ENCODE peak calls at places on chromosome 12, in eight cellular contexts. One of them, this sample, is unnamed.

GRCh38 chr12:91100901-91101300 is 10.4 kb downstream of the LUM start:
- DNase-seq in GM23248: peak; percentile 48
- DNase-seq in heart right ventricle: no peak
- DNase-seq in adrenal gland: no peak
- DNase-seq in CD4-positive, alpha-beta T cell: no peak
- DNase-seq in stomach: no peak
- DNase-seq in SK-N-SH: no peak
- DNase-seq in CD8-positive, alpha-beta memory T cell: no peak
- DNase-seq in this sample: no peak

GRCh38 chr12:51941011-51941561 is 10.4 kb upstream of the ACVR1B start:
- DNase-seq in GM23248: peak; percentile 54
- DNase-seq in heart right ventricle: peak; percentile 30
- DNase-seq in adrenal gland: no peak
- DNase-seq in CD4-positive, alpha-beta T cell: no peak
- DNase-seq in stomach: peak; percentile 7
- DNase-seq in SK-N-SH: peak; percentile 77
- DNase-seq in CD8-positive, alpha-beta memory T cell: no peak
- DNase-seq in this sample: no peak

GRCh38 chr12:45785315-45785714 is 55.8 kb downstream of the ARID2 start:
- DNase-seq in GM23248: no peak
- DNase-seq in heart right ventricle: no peak
- DNase-seq in adrenal gland: no peak
- DNase-seq in CD4-positive, alpha-beta T cell: no peak
- DNase-seq in stomach: no peak
- DNase-seq in SK-N-SH: no peak
- DNase-seq in CD8-positive, alpha-beta memory T cell: no peak
- DNase-seq in this sample: no peak

GRCh38 chr12:76264617-76265016 is 83.6 kb downstream of the BBS10 start:
- DNase-seq in GM23248: peak; percentile 37
- DNase-seq in heart right ventricle: no peak
- DNase-seq in adrenal gland: no peak
- DNase-seq in CD4-positive, alpha-beta T cell: no peak
- DNase-seq in stomach: no peak
- DNase-seq in SK-N-SH: no peak
- DNase-seq in CD8-positive, alpha-beta memory T cell: no peak
- DNase-seq in this sample: peak; percentile 14

GRCh38 chr12:66129934-66130266 is 650 bp downstream of the LLPH start:
- DNase-seq in GM23248: peak; percentile 53
- DNase-seq in heart right ventricle: no peak
- DNase-seq in adrenal gland: no peak
- DNase-seq in CD4-positive, alpha-beta T cell: no peak
- DNase-seq in stomach: no peak
- DNase-seq in SK-N-SH: peak; percentile 20
- DNase-seq in CD8-positive, alpha-beta memory T cell: no peak
- DNase-seq in this sample: no peak

GRCh38 chr12:76863005-76863670 is 15.7 kb downstream of the CSRP2 start:
- DNase-seq in GM23248: peak; percentile 87
- DNase-seq in heart right ventricle: no peak
- DNase-seq in adrenal gland: no peak
- DNase-seq in CD4-positive, alpha-beta T cell: no peak
- DNase-seq in stomach: no peak
- DNase-seq in SK-N-SH: no peak
- DNase-seq in CD8-positive, alpha-beta memory T cell: no peak
- DNase-seq in this sample: no peak

GRCh38 chr12:42564540-42564939 is 25.0 kb downstream of the PRICKLE1 start:
- DNase-seq in GM23248: peak; percentile 45
- DNase-seq in heart right ventricle: no peak
- DNase-seq in adrenal gland: no peak
- DNase-seq in CD4-positive, alpha-beta T cell: no peak
- DNase-seq in stomach: no peak
- DNase-seq in SK-N-SH: no peak
- DNase-seq in CD8-positive, alpha-beta memory T cell: no peak
- DNase-seq in this sample: no peak

GRCh38 chr12:123532808-123533649 is 490 bp downstream of the RILPL1 start:
- DNase-seq in GM23248: peak; percentile 74
- DNase-seq in heart right ventricle: peak; percentile 58
- DNase-seq in adrenal gland: peak; percentile 88
- DNase-seq in CD4-positive, alpha-beta T cell: no peak
- DNase-seq in stomach: peak; percentile 28
- DNase-seq in SK-N-SH: no peak
- DNase-seq in CD8-positive, alpha-beta memory T cell: no peak
- DNase-seq in this sample: peak; percentile 65

GRCh38 chr12:1776139-1776975 is 44.0 kb upstream of the LRTM2 start:
- DNase-seq in GM23248: peak; percentile 96
- DNase-seq in heart right ventricle: no peak
- DNase-seq in adrenal gland: no peak
- DNase-seq in CD4-positive, alpha-beta T cell: no peak
- DNase-seq in stomach: no peak
- DNase-seq in SK-N-SH: peak; percentile 44
- DNase-seq in CD8-positive, alpha-beta memory T cell: no peak
- DNase-seq in this sample: no peak

GRCh38 chr12:59055204-59055839 is 135.0 kb upstream of the LRIG3 start:
- DNase-seq in GM23248: peak; percentile 81
- DNase-seq in heart right ventricle: no peak
- DNase-seq in adrenal gland: no peak
- DNase-seq in CD4-positive, alpha-beta T cell: no peak
- DNase-seq in stomach: no peak
- DNase-seq in SK-N-SH: no peak
- DNase-seq in CD8-positive, alpha-beta memory T cell: no peak
- DNase-seq in this sample: peak; percentile 90

GRCh38 chr12:30515351-30515750 is 180.3 kb downstream of the IPO8 start:
- DNase-seq in GM23248: peak; percentile 2
- DNase-seq in heart right ventricle: no peak
- DNase-seq in adrenal gland: no peak
- DNase-seq in CD4-positive, alpha-beta T cell: no peak
- DNase-seq in stomach: no peak
- DNase-seq in SK-N-SH: peak; percentile 10
- DNase-seq in CD8-positive, alpha-beta memory T cell: no peak
- DNase-seq in this sample: peak; percentile 26

GRCh38 chr12:65695077-65695865 is 129.0 kb upstream of the HMGA2 start:
- DNase-seq in GM23248: peak; percentile 96
- DNase-seq in heart right ventricle: no peak
- DNase-seq in adrenal gland: peak; percentile 29
- DNase-seq in CD4-positive, alpha-beta T cell: no peak
- DNase-seq in stomach: peak; percentile 78
- DNase-seq in SK-N-SH: no peak
- DNase-seq in CD8-positive, alpha-beta memory T cell: no peak
- DNase-seq in this sample: peak; percentile 94

GRCh38 chr12:45284096-45284901 is 68.4 kb downstream of the ANO6 start:
- DNase-seq in GM23248: peak; percentile 68
- DNase-seq in heart right ventricle: no peak
- DNase-seq in adrenal gland: no peak
- DNase-seq in CD4-positive, alpha-beta T cell: no peak
- DNase-seq in stomach: no peak
- DNase-seq in SK-N-SH: no peak
- DNase-seq in CD8-positive, alpha-beta memory T cell: no peak
- DNase-seq in this sample: peak; percentile 48

GRCh38 chr12:56104815-56105476 is 587 bp downstream of the PA2G4 start:
- DNase-seq in GM23248: peak; percentile 58
- DNase-seq in heart right ventricle: no peak
- DNase-seq in adrenal gland: peak; percentile 47
- DNase-seq in CD4-positive, alpha-beta T cell: peak; percentile 9
- DNase-seq in stomach: peak; percentile 34
- DNase-seq in SK-N-SH: peak; percentile 57
- DNase-seq in CD8-positive, alpha-beta memory T cell: peak; percentile 6
- DNase-seq in this sample: peak; percentile 32

GRCh38 chr12:3049596-3050314 is 27.4 kb upstream of the TSPAN9 start:
- DNase-seq in GM23248: no peak
- DNase-seq in heart right ventricle: no peak
- DNase-seq in adrenal gland: no peak
- DNase-seq in CD4-positive, alpha-beta T cell: no peak
- DNase-seq in stomach: no peak
- DNase-seq in SK-N-SH: no peak
- DNase-seq in CD8-positive, alpha-beta memory T cell: no peak
- DNase-seq in this sample: no peak

GRCh38 chr12:5114436-5114835 is 70.8 kb downstream of the KCNA5 start:
- DNase-seq in GM23248: no peak
- DNase-seq in heart right ventricle: no peak
- DNase-seq in adrenal gland: no peak
- DNase-seq in CD4-positive, alpha-beta T cell: no peak
- DNase-seq in stomach: no peak
- DNase-seq in SK-N-SH: no peak
- DNase-seq in CD8-positive, alpha-beta memory T cell: no peak
- DNase-seq in this sample: no peak

GRCh38 chr12:57161491-57161890 is 14.1 kb upstream of the LRP1-AS start:
- DNase-seq in GM23248: peak; percentile 85
- DNase-seq in heart right ventricle: no peak
- DNase-seq in adrenal gland: no peak
- DNase-seq in CD4-positive, alpha-beta T cell: no peak
- DNase-seq in stomach: no peak
- DNase-seq in SK-N-SH: no peak
- DNase-seq in CD8-positive, alpha-beta memory T cell: no peak
- DNase-seq in this sample: no peak

GRCh38 chr12:1566449-1567135 is 27.8 kb downstream of the FBXL14 start:
- DNase-seq in GM23248: no peak
- DNase-seq in heart right ventricle: no peak
- DNase-seq in adrenal gland: no peak
- DNase-seq in CD4-positive, alpha-beta T cell: no peak
- DNase-seq in stomach: no peak
- DNase-seq in SK-N-SH: no peak
- DNase-seq in CD8-positive, alpha-beta memory T cell: no peak
- DNase-seq in this sample: no peak

GRCh38 chr12:85000766-85001165 is 35.3 kb downstream of the TSPAN19 start:
- DNase-seq in GM23248: no peak
- DNase-seq in heart right ventricle: no peak
- DNase-seq in adrenal gland: no peak
- DNase-seq in CD4-positive, alpha-beta T cell: no peak
- DNase-seq in stomach: no peak
- DNase-seq in SK-N-SH: no peak
- DNase-seq in CD8-positive, alpha-beta memory T cell: no peak
- DNase-seq in this sample: no peak

GRCh38 chr12:6830286-6830892 is 2.2 kb downstream of the P3H3 start:
- DNase-seq in GM23248: no peak
- DNase-seq in heart right ventricle: no peak
- DNase-seq in adrenal gland: no peak
- DNase-seq in CD4-positive, alpha-beta T cell: no peak
- DNase-seq in stomach: no peak
- DNase-seq in SK-N-SH: no peak
- DNase-seq in CD8-positive, alpha-beta memory T cell: no peak
- DNase-seq in this sample: no peak

GRCh38 chr12:49939707-49940106 is 10.8 kb upstream of the AQP2 start:
- DNase-seq in GM23248: no peak
- DNase-seq in heart right ventricle: no peak
- DNase-seq in adrenal gland: no peak
- DNase-seq in CD4-positive, alpha-beta T cell: no peak
- DNase-seq in stomach: no peak
- DNase-seq in SK-N-SH: no peak
- DNase-seq in CD8-positive, alpha-beta memory T cell: no peak
- DNase-seq in this sample: no peak

GRCh38 chr12:31406345-31406744 is 80.4 kb upstream of the SINHCAF start:
- DNase-seq in GM23248: no peak
- DNase-seq in heart right ventricle: no peak
- DNase-seq in adrenal gland: no peak
- DNase-seq in CD4-positive, alpha-beta T cell: no peak
- DNase-seq in stomach: no peak
- DNase-seq in SK-N-SH: no peak
- DNase-seq in CD8-positive, alpha-beta memory T cell: no peak
- DNase-seq in this sample: no peak

GRCh38 chr12:50224026-50224692 is 57.0 kb upstream of the CERS5 start:
- DNase-seq in GM23248: peak; percentile 68
- DNase-seq in heart right ventricle: no peak
- DNase-seq in adrenal gland: peak; percentile 48
- DNase-seq in CD4-positive, alpha-beta T cell: peak; percentile 15
- DNase-seq in stomach: peak; percentile 51
- DNase-seq in SK-N-SH: no peak
- DNase-seq in CD8-positive, alpha-beta memory T cell: no peak
- DNase-seq in this sample: peak; percentile 87

GRCh38 chr12:54001283-54002187 is 1.6 kb downstream of the HOXC9 start:
- DNase-seq in GM23248: no peak
- DNase-seq in heart right ventricle: no peak
- DNase-seq in adrenal gland: no peak
- DNase-seq in CD4-positive, alpha-beta T cell: no peak
- DNase-seq in stomach: no peak
- DNase-seq in SK-N-SH: no peak
- DNase-seq in CD8-positive, alpha-beta memory T cell: no peak
- DNase-seq in this sample: no peak
- H3K27ac ChIP-seq in GM23248: no peak overlapping the region
- H3K27ac ChIP-seq in heart right ventricle: no peak overlapping the region
- H3K27ac ChIP-seq in adrenal gland: no peak overlapping the region
- H3K27ac ChIP-seq in CD4-positive, alpha-beta T cell: no peak overlapping the region
- H3K27ac ChIP-seq in stomach: no peak overlapping the region
- H3K27ac ChIP-seq in SK-N-SH: no peak overlapping the region
- H3K27ac ChIP-seq in CD8-positive, alpha-beta memory T cell: no peak overlapping the region
- H3K27ac ChIP-seq in this sample: no peak overlapping the region

GRCh38 chr12:13443028-13443427 is 246.5 kb downstream of the EMP1 start:
- DNase-seq in GM23248: no peak
- DNase-seq in heart right ventricle: no peak
- DNase-seq in adrenal gland: no peak
- DNase-seq in CD4-positive, alpha-beta T cell: no peak
- DNase-seq in stomach: no peak
- DNase-seq in SK-N-SH: no peak
- DNase-seq in CD8-positive, alpha-beta memory T cell: no peak
- DNase-seq in this sample: no peak

GRCh38 chr12:13444076-13444475 is 247.6 kb downstream of the EMP1 start:
- DNase-seq in GM23248: no peak
- DNase-seq in heart right ventricle: no peak
- DNase-seq in adrenal gland: no peak
- DNase-seq in CD4-positive, alpha-beta T cell: no peak
- DNase-seq in stomach: no peak
- DNase-seq in SK-N-SH: no peak
- DNase-seq in CD8-positive, alpha-beta memory T cell: no peak
- DNase-seq in this sample: no peak

GRCh38 chr12:13443498-13443897 is 247.0 kb downstream of the EMP1 start:
- DNase-seq in GM23248: no peak
- DNase-seq in heart right ventricle: peak; percentile 32
- DNase-seq in adrenal gland: no peak
- DNase-seq in CD4-positive, alpha-beta T cell: no peak
- DNase-seq in stomach: no peak
- DNase-seq in SK-N-SH: no peak
- DNase-seq in CD8-positive, alpha-beta memory T cell: no peak
- DNase-seq in this sample: no peak

GRCh38 chr12:13440844-13441243 is 244.3 kb downstream of the EMP1 start:
- DNase-seq in GM23248: no peak
- DNase-seq in heart right ventricle: no peak
- DNase-seq in adrenal gland: no peak
- DNase-seq in CD4-positive, alpha-beta T cell: no peak
- DNase-seq in stomach: no peak
- DNase-seq in SK-N-SH: no peak
- DNase-seq in CD8-positive, alpha-beta memory T cell: no peak
- DNase-seq in this sample: no peak

GRCh38 chr12:13442457-13442856 is 245.9 kb downstream of the EMP1 start:
- DNase-seq in GM23248: no peak
- DNase-seq in heart right ventricle: no peak
- DNase-seq in adrenal gland: no peak
- DNase-seq in CD4-positive, alpha-beta T cell: no peak
- DNase-seq in stomach: no peak
- DNase-seq in SK-N-SH: no peak
- DNase-seq in CD8-positive, alpha-beta memory T cell: no peak
- DNase-seq in this sample: no peak
- H3K27ac ChIP-seq in GM23248: no peak overlapping the region
- H3K27ac ChIP-seq in heart right ventricle: peak overlapping the region; percentile 62
- H3K27ac ChIP-seq in adrenal gland: no peak overlapping the region
- H3K27ac ChIP-seq in CD4-positive, alpha-beta T cell: no peak overlapping the region
- H3K27ac ChIP-seq in stomach: no peak overlapping the region
- H3K27ac ChIP-seq in SK-N-SH: no peak overlapping the region
- H3K27ac ChIP-seq in CD8-positive, alpha-beta memory T cell: no peak overlapping the region
- H3K27ac ChIP-seq in this sample: no peak overlapping the region

GRCh38 chr12:112937741-112938719 is at the start of gene OAS3:
- DNase-seq in GM23248: peak; percentile 71
- DNase-seq in heart right ventricle: peak; percentile 88
- DNase-seq in adrenal gland: peak; percentile 89
- DNase-seq in CD4-positive, alpha-beta T cell: peak; percentile 57
- DNase-seq in stomach: peak; percentile 89
- DNase-seq in SK-N-SH: peak; percentile 78
- DNase-seq in CD8-positive, alpha-beta memory T cell: peak; percentile 59
- DNase-seq in this sample: peak; percentile 57
- H3K27ac ChIP-seq in GM23248: no peak within 1 kb of the TSS
- H3K27ac ChIP-seq in heart right ventricle: peak within 1 kb of the TSS; percentile 80
- H3K27ac ChIP-seq in adrenal gland: peak within 1 kb of the TSS; percentile 69
- H3K27ac ChIP-seq in CD4-positive, alpha-beta T cell: peak within 1 kb of the TSS; percentile 57
- H3K27ac ChIP-seq in stomach: peak within 1 kb of the TSS; percentile 93
- H3K27ac ChIP-seq in SK-N-SH: peak within 1 kb of the TSS; percentile 65
- H3K27ac ChIP-seq in CD8-positive, alpha-beta memory T cell: peak within 1 kb of the TSS; percentile 62
- H3K27ac ChIP-seq in this sample: no peak within 1 kb of the TSS

GRCh38 chr12:120079352-120080042 is 37.1 kb downstream of the RAB35 start:
- DNase-seq in GM23248: peak; percentile 58
- DNase-seq in heart right ventricle: no peak
- DNase-seq in adrenal gland: no peak
- DNase-seq in CD4-positive, alpha-beta T cell: no peak
- DNase-seq in stomach: no peak
- DNase-seq in SK-N-SH: no peak
- DNase-seq in CD8-positive, alpha-beta memory T cell: no peak
- DNase-seq in this sample: no peak
- H3K27ac ChIP-seq in GM23248: no peak overlapping the region
- H3K27ac ChIP-seq in heart right ventricle: no peak overlapping the region
- H3K27ac ChIP-seq in adrenal gland: no peak overlapping the region
- H3K27ac ChIP-seq in CD4-positive, alpha-beta T cell: peak overlapping the region; percentile 23
- H3K27ac ChIP-seq in stomach: peak overlapping the region; percentile 76
- H3K27ac ChIP-seq in SK-N-SH: no peak overlapping the region
- H3K27ac ChIP-seq in CD8-positive, alpha-beta memory T cell: no peak overlapping the region
- H3K27ac ChIP-seq in this sample: no peak overlapping the region

This sample was measured in endothelial cell of umbilical vein.